ENCODE peak calls at places on chromosomes 12 and 14, in nine cellular contexts. One of them, this sample, is unnamed.

GRCh38 chr12:130644566-130644965 is 71.5 kb downstream of the RIMBP2 start:
- DNase-seq in foreskin fibroblast: no peak
- DNase-seq in WTC11: no peak
- DNase-seq in A549: no peak
- DNase-seq in cardiac muscle cell: no peak
- DNase-seq in fibroblast of the aortic adventitia: no peak
- DNase-seq in PC-9: no peak
- DNase-seq in esophagus muscularis mucosa: no peak
- DNase-seq in GM12865: no peak
- DNase-seq in this sample: no peak

GRCh38 chr12:89225808-89226368 is 126.4 kb downstream of the DUSP6 start:
- DNase-seq in cardiac muscle cell: peak; percentile 88
- DNase-seq in foreskin fibroblast: peak; percentile 91
- DNase-seq in WTC11: no peak
- DNase-seq in fibroblast of the aortic adventitia: peak; percentile 96
- DNase-seq in GM12865: peak; percentile 57
- DNase-seq in PC-9: peak; percentile 98
- DNase-seq in A549: no peak
- DNase-seq in esophagus muscularis mucosa: no peak
- DNase-seq in this sample: no peak

GRCh38 chr12:65300679-65301349 is 22.3 kb downstream of the MSRB3 start:
- DNase-seq in A549: peak; percentile 20
- DNase-seq in cardiac muscle cell: peak; percentile 30
- DNase-seq in WTC11: peak; percentile 37
- DNase-seq in esophagus muscularis mucosa: no peak
- DNase-seq in PC-9: no peak
- DNase-seq in GM12865: peak; percentile 11
- DNase-seq in fibroblast of the aortic adventitia: peak; percentile 19
- DNase-seq in foreskin fibroblast: peak; percentile 55
- DNase-seq in this sample: no peak

GRCh38 chr14:75286313-75286712 is 7.7 kb downstream of the FOS start:
- DNase-seq in cardiac muscle cell: no peak
- DNase-seq in fibroblast of the aortic adventitia: no peak
- DNase-seq in PC-9: peak; percentile 26
- DNase-seq in A549: no peak
- DNase-seq in WTC11: no peak
- DNase-seq in esophagus muscularis mucosa: no peak
- DNase-seq in foreskin fibroblast: no peak
- DNase-seq in GM12865: no peak
- DNase-seq in this sample: peak; percentile 10

GRCh38 chr12:108381793-108382436 is 42.8 kb upstream of the CMKLR1 start:
- DNase-seq in esophagus muscularis mucosa: no peak
- DNase-seq in GM12865: no peak
- DNase-seq in A549: no peak
- DNase-seq in cardiac muscle cell: peak; percentile 42
- DNase-seq in PC-9: no peak
- DNase-seq in WTC11: peak; percentile 63
- DNase-seq in foreskin fibroblast: peak; percentile 16
- DNase-seq in fibroblast of the aortic adventitia: peak; percentile 3
- DNase-seq in this sample: peak; percentile 56

GRCh38 chr12:68497112-68497511 is 113.6 kb upstream of the RAP1B start:
- DNase-seq in cardiac muscle cell: no peak
- DNase-seq in A549: no peak
- DNase-seq in PC-9: no peak
- DNase-seq in esophagus muscularis mucosa: no peak
- DNase-seq in WTC11: no peak
- DNase-seq in foreskin fibroblast: no peak
- DNase-seq in fibroblast of the aortic adventitia: no peak
- DNase-seq in GM12865: peak; percentile 65
- DNase-seq in this sample: no peak

GRCh38 chr14:84298738-84299137 is 1231.2 kb upstream of the FLRT2 start:
- DNase-seq in GM12865: no peak
- DNase-seq in cardiac muscle cell: no peak
- DNase-seq in WTC11: no peak
- DNase-seq in PC-9: no peak
- DNase-seq in fibroblast of the aortic adventitia: no peak
- DNase-seq in foreskin fibroblast: no peak
- DNase-seq in A549: no peak
- DNase-seq in esophagus muscularis mucosa: no peak
- DNase-seq in this sample: no peak

GRCh38 chr14:94750371-94750770 is 19.5 kb downstream of the GSC start:
- DNase-seq in PC-9: no peak
- DNase-seq in WTC11: no peak
- DNase-seq in fibroblast of the aortic adventitia: no peak
- DNase-seq in foreskin fibroblast: no peak
- DNase-seq in A549: no peak
- DNase-seq in GM12865: no peak
- DNase-seq in esophagus muscularis mucosa: no peak
- DNase-seq in cardiac muscle cell: no peak
- DNase-seq in this sample: no peak

GRCh38 chr12:92144631-92145480 is 790 bp downstream of the BTG1 start:
- DNase-seq in PC-9: peak; percentile 89
- DNase-seq in A549: no peak
- DNase-seq in WTC11: peak; percentile 29
- DNase-seq in esophagus muscularis mucosa: no peak
- DNase-seq in foreskin fibroblast: peak; percentile 75
- DNase-seq in GM12865: peak; percentile 60
- DNase-seq in fibroblast of the aortic adventitia: peak; percentile 59
- DNase-seq in cardiac muscle cell: peak; percentile 51
- DNase-seq in this sample: peak; percentile 42

GRCh38 chr14:92676448-92677086 is 71.9 kb downstream of the LGMN start:
- DNase-seq in PC-9: no peak
- DNase-seq in cardiac muscle cell: no peak
- DNase-seq in fibroblast of the aortic adventitia: no peak
- DNase-seq in GM12865: peak; percentile 33
- DNase-seq in A549: no peak
- DNase-seq in foreskin fibroblast: no peak
- DNase-seq in WTC11: no peak
- DNase-seq in esophagus muscularis mucosa: no peak
- DNase-seq in this sample: no peak

GRCh38 chr12:1348606-1349005 is 245.8 kb downstream of the FBXL14 start:
- DNase-seq in foreskin fibroblast: no peak
- DNase-seq in A549: no peak
- DNase-seq in WTC11: no peak
- DNase-seq in GM12865: no peak
- DNase-seq in cardiac muscle cell: no peak
- DNase-seq in fibroblast of the aortic adventitia: no peak
- DNase-seq in esophagus muscularis mucosa: no peak
- DNase-seq in PC-9: no peak
- DNase-seq in this sample: no peak

GRCh38 chr12:39441963-39442894 is 691 bp downstream of the KIF21A start:
- DNase-seq in cardiac muscle cell: peak; percentile 46
- DNase-seq in GM12865: peak; percentile 75
- DNase-seq in WTC11: peak; percentile 38
- DNase-seq in PC-9: peak; percentile 40
- DNase-seq in A549: peak; percentile 10
- DNase-seq in foreskin fibroblast: peak; percentile 45
- DNase-seq in fibroblast of the aortic adventitia: peak; percentile 25
- DNase-seq in esophagus muscularis mucosa: no peak
- DNase-seq in this sample: peak; percentile 32

GRCh38 chr12:129570796-129571400 is 332.9 kb downstream of the TMEM132D start:
- DNase-seq in fibroblast of the aortic adventitia: no peak
- DNase-seq in GM12865: no peak
- DNase-seq in esophagus muscularis mucosa: no peak
- DNase-seq in PC-9: no peak
- DNase-seq in foreskin fibroblast: no peak
- DNase-seq in WTC11: no peak
- DNase-seq in cardiac muscle cell: no peak
- DNase-seq in A549: no peak
- DNase-seq in this sample: no peak

GRCh38 chr12:8057839-8058238 is 8.3 kb downstream of the C3AR1 start:
- DNase-seq in esophagus muscularis mucosa: no peak
- DNase-seq in cardiac muscle cell: peak; percentile 88
- DNase-seq in foreskin fibroblast: peak; percentile 57
- DNase-seq in WTC11: no peak
- DNase-seq in GM12865: no peak
- DNase-seq in A549: no peak
- DNase-seq in PC-9: peak; percentile 60
- DNase-seq in fibroblast of the aortic adventitia: peak; percentile 71
- DNase-seq in this sample: no peak
- TF ChIP-seq CTCF in esophagus muscularis mucosa: no peak
- TF ChIP-seq CTCF in cardiac muscle cell: no peak
- TF ChIP-seq CTCF in foreskin fibroblast: no peak
- TF ChIP-seq CTCF in WTC11: no peak
- TF ChIP-seq CTCF in GM12865: no peak
- TF ChIP-seq CTCF in A549: no peak
- TF ChIP-seq CTCF in PC-9: no peak
- TF ChIP-seq CTCF in fibroblast of the aortic adventitia: no peak
- TF ChIP-seq CTCF in this sample: no peak

GRCh38 chr12:122945047-122945592 is 21.1 kb downstream of the ABCB9 start:
- DNase-seq in fibroblast of the aortic adventitia: no peak
- DNase-seq in foreskin fibroblast: no peak
- DNase-seq in cardiac muscle cell: no peak
- DNase-seq in WTC11: no peak
- DNase-seq in esophagus muscularis mucosa: no peak
- DNase-seq in PC-9: no peak
- DNase-seq in GM12865: no peak
- DNase-seq in A549: no peak
- DNase-seq in this sample: no peak

GRCh38 chr12:122948605-122949004 is 17.7 kb downstream of the ABCB9 start:
- DNase-seq in esophagus muscularis mucosa: no peak
- DNase-seq in cardiac muscle cell: no peak
- DNase-seq in fibroblast of the aortic adventitia: no peak
- DNase-seq in WTC11: no peak
- DNase-seq in GM12865: no peak
- DNase-seq in foreskin fibroblast: no peak
- DNase-seq in A549: no peak
- DNase-seq in PC-9: no peak
- DNase-seq in this sample: no peak

GRCh38 chr12:122944588-122944987 is 21.7 kb downstream of the ABCB9 start:
- DNase-seq in cardiac muscle cell: peak; percentile 58
- DNase-seq in WTC11: no peak
- DNase-seq in PC-9: peak; percentile 91
- DNase-seq in fibroblast of the aortic adventitia: no peak
- DNase-seq in GM12865: no peak
- DNase-seq in A549: no peak
- DNase-seq in esophagus muscularis mucosa: no peak
- DNase-seq in foreskin fibroblast: peak; percentile 87
- DNase-seq in this sample: peak; percentile 28

GRCh38 chr12:122947352-122947792 is 18.9 kb downstream of the ABCB9 start:
- DNase-seq in A549: no peak
- DNase-seq in fibroblast of the aortic adventitia: no peak
- DNase-seq in WTC11: no peak
- DNase-seq in esophagus muscularis mucosa: no peak
- DNase-seq in cardiac muscle cell: no peak
- DNase-seq in foreskin fibroblast: no peak
- DNase-seq in PC-9: no peak
- DNase-seq in GM12865: no peak
- DNase-seq in this sample: no peak

GRCh38 chr12:122946690-122947271 is 19.5 kb downstream of the ABCB9 start:
- DNase-seq in fibroblast of the aortic adventitia: peak; percentile 99
- DNase-seq in cardiac muscle cell: peak; percentile 97
- DNase-seq in foreskin fibroblast: peak; percentile 100
- DNase-seq in PC-9: peak; percentile 91
- DNase-seq in esophagus muscularis mucosa: peak; percentile 96
- DNase-seq in WTC11: no peak
- DNase-seq in GM12865: peak; percentile 88
- DNase-seq in A549: peak; percentile 96
- DNase-seq in this sample: no peak
- TF ChIP-seq CTCF in fibroblast of the aortic adventitia: peak; percentile 61
- TF ChIP-seq CTCF in cardiac muscle cell: peak; percentile 47
- TF ChIP-seq CTCF in foreskin fibroblast: peak; percentile 39
- TF ChIP-seq CTCF in PC-9: no peak
- TF ChIP-seq CTCF in esophagus muscularis mucosa: peak; percentile 22
- TF ChIP-seq CTCF in WTC11: no peak
- TF ChIP-seq CTCF in GM12865: peak; percentile 10
- TF ChIP-seq CTCF in A549: peak; percentile 16
- TF ChIP-seq CTCF in this sample: no peak

GRCh38 chr14:22723814-22724213 is 42.7 kb upstream of the OXA1L start:
- DNase-seq in fibroblast of the aortic adventitia: no peak
- DNase-seq in GM12865: no peak
- DNase-seq in WTC11: no peak
- DNase-seq in PC-9: no peak
- DNase-seq in foreskin fibroblast: no peak
- DNase-seq in A549: no peak
- DNase-seq in cardiac muscle cell: peak; percentile 11
- DNase-seq in esophagus muscularis mucosa: no peak
- DNase-seq in this sample: no peak

GRCh38 chr14:22721213-22721612 is 45.3 kb upstream of the OXA1L start:
- DNase-seq in GM12865: peak; percentile 58
- DNase-seq in PC-9: no peak
- DNase-seq in WTC11: no peak
- DNase-seq in foreskin fibroblast: no peak
- DNase-seq in esophagus muscularis mucosa: no peak
- DNase-seq in A549: no peak
- DNase-seq in cardiac muscle cell: no peak
- DNase-seq in fibroblast of the aortic adventitia: no peak
- DNase-seq in this sample: no peak

DNA sequence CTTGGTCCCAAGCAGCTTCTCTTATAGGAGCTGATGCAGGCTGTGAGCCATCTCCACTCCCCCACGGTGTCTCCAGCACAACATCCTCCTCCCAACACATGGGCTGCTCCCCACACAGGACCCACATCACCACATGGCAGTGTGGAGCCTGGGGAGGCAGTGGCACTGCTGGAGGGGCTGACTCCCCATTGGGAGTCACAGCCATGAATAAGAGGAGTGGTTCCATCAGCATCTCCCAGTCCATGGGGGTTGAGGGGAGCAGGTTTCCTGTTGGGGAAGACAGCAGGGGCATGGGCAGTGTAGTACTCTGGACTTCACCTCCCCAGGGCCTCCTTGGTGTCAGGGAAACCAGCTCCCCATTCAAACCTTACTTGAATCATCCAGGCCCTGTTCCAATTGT is 40.5 kb upstream of the OXA1L start:
- DNase-seq in foreskin fibroblast: no peak
- DNase-seq in WTC11: no peak
- DNase-seq in A549: no peak
- DNase-seq in cardiac muscle cell: no peak
- DNase-seq in PC-9: no peak
- DNase-seq in fibroblast of the aortic adventitia: no peak
- DNase-seq in esophagus muscularis mucosa: no peak
- DNase-seq in GM12865: no peak
- DNase-seq in this sample: no peak
- TF ChIP-seq CTCF in foreskin fibroblast: no peak
- TF ChIP-seq CTCF in WTC11: no peak
- TF ChIP-seq CTCF in A549: no peak
- TF ChIP-seq CTCF in cardiac muscle cell: no peak
- TF ChIP-seq CTCF in PC-9: no peak
- TF ChIP-seq CTCF in fibroblast of the aortic adventitia: no peak
- TF ChIP-seq CTCF in esophagus muscularis mucosa: no peak
- TF ChIP-seq CTCF in GM12865: no peak
- TF ChIP-seq CTCF in this sample: no peak

DNA sequence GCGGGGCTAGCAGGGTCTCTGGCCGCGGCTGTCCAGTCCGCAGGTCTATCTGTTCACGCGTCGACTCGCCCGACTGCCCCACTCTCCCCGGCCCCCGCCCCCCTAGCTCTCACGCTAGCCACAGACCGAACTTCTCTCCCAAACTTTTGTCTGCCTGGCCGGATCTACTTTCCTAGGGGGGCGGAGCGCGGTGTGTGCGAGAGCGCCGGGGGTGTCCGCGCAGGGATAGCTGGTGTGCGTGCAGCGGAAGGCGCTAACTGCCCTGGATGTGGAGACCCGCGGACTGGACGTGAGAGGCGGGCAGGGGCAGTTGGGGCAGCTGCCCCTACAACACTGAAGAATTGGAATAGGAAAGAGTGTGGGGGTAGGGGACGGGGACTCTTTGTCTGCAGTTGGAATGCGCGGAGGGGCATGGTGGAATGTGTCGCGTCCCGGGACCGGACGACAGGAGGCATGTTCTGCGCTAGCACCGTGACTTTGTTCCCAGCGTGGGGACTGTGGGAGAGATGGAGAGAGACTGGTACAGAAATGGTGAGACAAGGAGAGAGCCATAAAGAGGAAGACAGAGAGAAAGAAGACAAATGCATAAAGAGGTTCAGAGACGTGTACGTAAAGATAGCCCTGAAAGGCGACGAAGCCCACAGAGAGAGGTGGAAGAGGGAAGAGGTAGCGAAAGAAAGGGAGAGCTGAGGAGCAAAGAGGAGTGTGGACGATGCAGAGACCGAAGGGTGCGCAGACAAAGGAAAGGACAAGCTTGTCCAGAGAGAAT is at the start of gene AJUBA:
- DNase-seq in PC-9: peak; percentile 67
- DNase-seq in WTC11: peak; percentile 90
- DNase-seq in A549: peak; percentile 95
- DNase-seq in fibroblast of the aortic adventitia: peak; percentile 93
- DNase-seq in foreskin fibroblast: peak; percentile 97
- DNase-seq in cardiac muscle cell: peak; percentile 96
- DNase-seq in GM12865: peak; percentile 87
- DNase-seq in esophagus muscularis mucosa: peak; percentile 95
- DNase-seq in this sample: peak; percentile 82
- TF ChIP-seq CTCF in PC-9: no peak
- TF ChIP-seq CTCF in WTC11: no peak
- TF ChIP-seq CTCF in A549: no peak
- TF ChIP-seq CTCF in fibroblast of the aortic adventitia: no peak
- TF ChIP-seq CTCF in foreskin fibroblast: no peak
- TF ChIP-seq CTCF in cardiac muscle cell: no peak
- TF ChIP-seq CTCF in GM12865: peak; percentile 3
- TF ChIP-seq CTCF in esophagus muscularis mucosa: no peak
- TF ChIP-seq CTCF in this sample: no peak